ENCODE peak calls at places on chromosome 14, in four cellular contexts. D, J, C and P are unnamed samples.

GRCh38 chr14:88559852-88560251 is 3.0 kb upstream of the ZC3H14 start:
- DNase-seq in C (no peak), J (peak; percentile 53), D (no peak), P (no peak)

GRCh38 chr14:106788534-106788933 is 1262.2 kb downstream of the TMEM121 start:
- DNase-seq in D (no peak), C (no peak), J (no peak), P (no peak)

GRCh38 chr14:92430686-92431085 is 82.9 kb upstream of the RIN3 start:
- DNase-seq in D (no peak), C (no peak), J (no peak), P (no peak)

GRCh38 chr14:55097894-55098560 is 31.0 kb upstream of the LGALS3 start:
- DNase-seq in J (no peak), D (peak; percentile 99), C (no peak), P (no peak)

GRCh38 chr14:82999802-83000201 is 1466.1 kb upstream of the SEL1L start:
- DNase-seq in C (no peak), D (no peak), J (no peak), P (no peak)

GRCh38 chr14:22798528-22798927 is 16.7 kb downstream of the SLC7A7 start:
- DNase-seq in D (no peak), C (no peak), J (no peak), P (no peak)

GRCh38 chr14:105168979-105169507 is 467 bp upstream of the JAG2 start:
- DNase-seq in C (peak; percentile 73), D (no peak), J (no peak), P (peak; percentile 68)

GRCh38 chr14:39203659-39204606 is 28.9 kb downstream of the PNN start:
- DNase-seq in J (peak; percentile 70), D (no peak), C (peak; percentile 29), P (peak; percentile 92)

GRCh38 chr14:94062344-94062904 is 18.6 kb downstream of the DDX24 start:
- DNase-seq in J (no peak), C (no peak), D (no peak), P (no peak)

GRCh38 chr14:88204221-88204620 is 118.8 kb downstream of the KCNK10 start:
- DNase-seq in J (no peak), C (no peak), D (no peak), P (no peak)

GRCh38 chr14:31982642-31983041 is 94.5 kb upstream of the ARHGAP5 start:
- DNase-seq in D (no peak), J (no peak), C (no peak), P (no peak)

GRCh38 chr14:92460916-92461579 is 52.5 kb upstream of the RIN3 start:
- DNase-seq in D (peak; percentile 61), C (no peak), J (no peak), P (no peak)

GRCh38 chr14:69986336-69986735 is 107.1 kb downstream of the SMOC1 start:
- DNase-seq in C (no peak), D (no peak), J (no peak), P (no peak)

GRCh38 chr14:20343092-20343854 is at the start of gene PARP2:
- DNase-seq in J (peak; percentile 100), C (peak; percentile 87), D (peak; percentile 99), P (peak; percentile 99)

GRCh38 chr14:20682435-20683124 is 1.8 kb upstream of the RNASE4 start:
- DNase-seq in J (peak; percentile 94), D (no peak), C (peak; percentile 37), P (peak; percentile 81)

GRCh38 chr14:92108345-92109254 is 2.2 kb upstream of the ATXN3 start:
- DNase-seq in D (no peak), J (peak; percentile 73), C (no peak), P (no peak)

GRCh38 chr14:42110167-42110566 is 503.5 kb downstream of the LRFN5 start:
- DNase-seq in C (no peak), J (peak; percentile 27), D (no peak), P (peak; percentile 66)

GRCh38 chr14:91493169-91493568 is 16.9 kb downstream of the PPP4R3A start:
- DNase-seq in C (no peak), J (no peak), D (no peak), P (no peak)

GRCh38 chr14:25411933-25412757 is 362.2 kb upstream of the STXBP6 start:
- DNase-seq in D (no peak), J (no peak), C (no peak), P (peak; percentile 5)

GRCh38 chr14:33567003-33567735 is 383.7 kb downstream of the EGLN3 start:
- DNase-seq in D (no peak), C (no peak), J (peak; percentile 76), P (no peak)

GRCh38 chr14:105067969-105068301 is 2.7 kb upstream of the GPR132 start:
- DNase-seq in D (no peak), C (no peak), J (no peak), P (no peak)

GRCh38 chr14:80772504-80772903 is 169.0 kb downstream of the CEP128 start:
- DNase-seq in J (no peak), D (no peak), C (no peak), P (no peak)

GRCh38 chr14:90578283-90578985 is 181.6 kb downstream of the CALM1 start:
- DNase-seq in C (peak; percentile 22), J (no peak), D (no peak), P (no peak)

GRCh38 chr14:103562385-103563088 is at the start of the genes BAG5 and COA8:
- DNase-seq in J (peak; percentile 68), C (peak; percentile 82), D (peak; percentile 35), P (peak; percentile 84)

GRCh38 chr14:103070263-103070885 is 13.0 kb upstream of the CDC42BPB start:
- DNase-seq in C (no peak), J (no peak), D (no peak), P (no peak)

GRCh38 chr14:102878174-102878969 is 44.1 kb upstream of the AMN start:
- DNase-seq in J (no peak), D (no peak), C (peak; percentile 17), P (peak; percentile 10)

GRCh38 chr14:105046891-105047282 is 18.3 kb downstream of the GPR132 start:
- DNase-seq in D (no peak), C (no peak), J (no peak), P (no peak)

GRCh38 chr14:33509454-33509853 is 441.4 kb downstream of the EGLN3 start:
- DNase-seq in D (no peak), J (no peak), C (no peak), P (no peak)

GRCh38 chr14:89621791-89622638 is 205.0 kb upstream of the FOXN3 start:
- DNase-seq in C (no peak), D (no peak), J (peak; percentile 30), P (no peak)

GRCh38 chr14:36721877-36722276 is 60.2 kb downstream of the PAX9 start:
- DNase-seq in C (no peak), J (no peak), D (no peak), P (no peak)

GRCh38 chr14:22268875-22269274 is 320.1 kb downstream of the DAD1 start:
- DNase-seq in J (no peak), C (no peak), D (no peak), P (no peak)

GRCh38 chr14:41806355-41806975 is 199.8 kb downstream of the LRFN5 start:
- DNase-seq in D (no peak), C (no peak), J (no peak), P (no peak)

GRCh38 chr14:74437654-74438053 is 11.6 kb upstream of the SYNDIG1L start:
- DNase-seq in J (no peak), D (no peak), C (peak; percentile 18), P (no peak)

DNA sequence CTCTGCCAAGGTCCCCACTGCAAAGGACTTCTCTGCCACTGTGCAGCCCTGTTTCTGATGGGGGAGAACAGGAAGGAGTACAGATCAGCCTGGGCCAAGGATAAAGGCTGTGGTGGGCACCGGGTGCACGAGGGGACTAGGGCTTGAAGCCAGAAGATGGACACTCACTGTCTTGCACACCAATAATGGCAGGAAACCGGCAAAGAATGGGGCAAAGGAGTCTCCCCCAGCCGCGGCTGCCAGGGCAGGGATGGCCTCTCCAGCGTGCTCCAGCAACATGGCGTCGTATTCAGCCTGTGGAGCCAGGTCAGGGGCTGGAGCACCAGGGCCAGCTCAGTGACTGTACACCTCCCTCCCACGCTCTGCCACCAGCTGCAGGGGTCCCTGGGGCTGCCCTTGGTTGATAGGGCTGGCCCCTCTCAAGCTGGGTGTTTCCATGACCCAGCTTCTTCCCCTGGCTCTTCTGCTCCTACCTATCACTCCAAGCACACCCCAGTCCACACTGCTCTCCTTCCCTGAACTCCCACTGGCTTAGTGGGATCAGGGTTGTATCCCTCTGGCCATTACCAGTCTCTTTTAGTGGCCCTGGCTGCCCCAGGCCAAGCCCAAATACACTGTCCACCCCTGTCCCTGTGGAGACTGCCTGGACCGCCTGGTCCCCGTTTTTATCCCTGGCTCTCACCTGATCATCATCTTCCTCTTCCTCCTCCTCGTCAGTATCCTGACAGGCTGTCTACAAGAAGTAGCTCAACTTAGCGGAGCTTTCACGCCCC is 6.3 kb downstream of the IPO4 start:
- DNase-seq in C (no peak), J (no peak), D (no peak), P (no peak)
- TF ChIP-seq HDAC2 in C (no peak), J (no peak), D (no peak), P (no peak)

GRCh38 chr14:100589071-100589759 is 2.0 kb upstream of the BEGAIN start:
- DNase-seq in J (no peak), C (no peak), D (no peak), P (no peak)
- TF ChIP-seq JUNB in J (no peak), C (no peak), D (no peak), P (no peak)

DNA sequence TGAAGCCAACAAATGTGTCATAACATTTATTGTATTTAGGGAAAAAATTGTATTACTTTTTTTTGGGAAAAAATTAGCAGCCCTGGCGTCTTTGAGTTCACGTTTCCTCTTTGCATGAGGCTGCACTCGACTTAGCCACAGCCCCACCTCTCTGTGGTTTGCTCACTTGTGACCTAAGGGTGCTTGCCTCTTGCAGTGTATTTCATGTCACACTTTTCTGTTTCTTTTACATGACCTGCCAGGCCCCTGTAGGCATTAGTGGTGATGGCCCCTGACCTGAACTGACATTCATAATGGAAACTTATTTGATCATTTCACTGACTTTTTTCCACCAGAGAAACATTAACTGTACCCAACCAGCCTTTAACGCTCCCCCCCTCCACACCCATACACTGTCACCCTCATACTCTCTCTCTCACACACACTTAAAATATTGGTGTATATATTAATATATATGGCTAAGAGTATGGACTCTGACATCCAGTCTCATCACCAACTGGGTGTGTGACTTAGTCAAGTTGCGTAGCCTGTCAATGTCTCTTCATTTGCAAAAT is 122.9 kb downstream of the PRKCH start:
- DNase-seq in C (no peak), D (no peak), J (no peak), P (no peak)
- TF ChIP-seq HDAC2 in C (no peak), D (no peak), J (no peak), P (no peak)

DNA sequence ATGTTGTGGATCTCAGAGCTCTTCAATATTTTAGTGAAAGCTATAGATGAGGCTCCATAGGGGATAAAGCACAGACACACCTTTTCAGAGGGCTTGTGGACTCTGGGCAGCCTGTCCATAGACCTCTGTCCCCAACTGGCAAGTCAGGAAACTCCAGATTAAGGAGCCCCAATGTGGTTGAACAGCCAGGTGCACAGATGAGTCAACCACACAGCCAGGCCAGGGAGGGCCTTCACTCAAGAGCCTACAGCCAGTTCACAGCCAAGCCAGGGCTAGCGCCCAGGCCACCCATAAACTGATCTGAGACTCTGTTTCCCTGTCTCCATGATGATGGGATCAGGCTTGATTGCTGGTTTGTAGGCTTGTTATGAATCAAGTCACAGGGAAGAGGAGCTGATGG is 1.0 kb upstream of the BDKRB2 start:
- DNase-seq in C (no peak), D (no peak), J (no peak), P (no peak)
- TF ChIP-seq JUNB in C (no peak), D (no peak), J (no peak), P (no peak)

DNA sequence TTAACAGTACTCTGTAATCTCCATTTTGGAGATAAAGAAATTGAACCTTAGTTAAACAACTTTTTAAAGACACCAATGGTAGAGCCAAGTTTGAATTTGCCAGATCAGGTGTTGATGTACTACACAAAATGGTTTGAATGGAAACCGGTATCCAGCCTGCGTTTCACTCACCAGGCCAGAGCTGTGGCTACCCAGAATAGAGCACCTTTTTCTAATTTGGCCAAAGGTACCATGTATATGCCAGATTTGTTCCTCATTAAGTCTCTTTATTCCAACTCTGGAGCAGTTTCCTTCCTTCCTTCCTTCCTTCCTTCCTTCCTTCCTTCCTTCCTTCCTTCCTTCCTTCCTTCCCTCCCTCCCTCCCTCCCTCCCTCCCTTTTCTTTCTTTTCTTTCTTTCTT is 39.3 kb downstream of the PALS1 start:
- DNase-seq in C (no peak), D (no peak), J (no peak), P (no peak)
- TF ChIP-seq HDAC2 in C (no peak), D (no peak), J (no peak), P (no peak)